ENCODE peak calls at places on chromosomes 16 and 17, in seven cellular contexts. V is lung, J is gastrocnemius medialis, G is upper lobe of left lung, A is GM23248, P is heart left ventricle, C is IMR-90. Z is an unnamed sample. For H3K4me1, the result is how much of the 10 kb centered on the place peaks cover.

GRCh38 chr17:81512984-81513668 is 527 bp upstream of the ACTG1 start:
- DNase-seq in V (peak), J (peak), C (peak), P (peak), A (peak), G (peak), Z (no peak)

GRCh38 chr17:57946798-57947358 is 8.3 kb downstream of the CUEDC1 start:
- DNase-seq in C (peak), V (peak), A (peak), J (no peak), P (peak), G (peak), Z (no peak)

GRCh38 chr17:17724991-17725852 is 44.0 kb downstream of the RAI1 start:
- DNase-seq in G (no peak), P (no peak), A (no peak), J (no peak), V (no peak), C (no peak), Z (no peak)

GRCh38 chr17:1577657-1578428 is 15.3 kb upstream of the PITPNA start:
- DNase-seq in J (peak), V (no peak), A (no peak), G (peak), P (peak), C (no peak), Z (no peak)

GRCh38 chr17:37131064-37131463 is 182.3 kb downstream of the AATF start:
- DNase-seq in J (no peak), V (no peak), G (no peak), A (no peak), C (peak), P (no peak), Z (no peak)

GRCh38 chr16:86330906-86331305 is 179.4 kb upstream of the FOXF1 start:
- DNase-seq in P (no peak), A (no peak), C (no peak), G (no peak), V (no peak), J (no peak), Z (no peak)

GRCh38 chr16:85610059-85610445 is 3.1 kb upstream of the GSE1 start:
- DNase-seq in C (no peak), G (no peak), V (no peak), A (no peak), P (no peak), J (no peak), Z (no peak)

GRCh38 chr16:22814330-22815105 is 556 bp downstream of the HS3ST2 start:
- DNase-seq in C (no peak), V (no peak), A (no peak), J (no peak), P (no peak), G (no peak), Z (no peak)

GRCh38 chr16:66970775-66971725 is 10.0 kb downstream of the CES3 start:
- DNase-seq in P (no peak), G (no peak), V (no peak), C (peak), A (peak), J (no peak), Z (no peak)

GRCh38 chr16:2752850-2753522 is 548 bp downstream of the SRRM2 start:
- DNase-seq in V (no peak), A (peak), J (peak), C (peak), P (peak), G (peak), Z (no peak)

GRCh38 chr17:48179071-48179945 is 71.7 kb downstream of the SNX11 start:
- DNase-seq in P (no peak), V (no peak), J (no peak), C (no peak), G (no peak), A (no peak), Z (no peak)

GRCh38 chr17:2024572-2025219 is 438 bp downstream of the RTN4RL1 start:
- DNase-seq in V (no peak), A (no peak), G (no peak), P (no peak), C (no peak), J (no peak), Z (no peak)

GRCh38 chr17:73288534-73289302 is 23.1 kb downstream of the CDC42EP4 start:
- DNase-seq in G (peak), P (peak), J (no peak), V (peak), A (no peak), C (no peak), Z (no peak)

GRCh38 chr16:57115504-57116182 is 23.3 kb downstream of the CPNE2 start:
- DNase-seq in J (no peak), P (peak), A (no peak), G (peak), V (no peak), C (peak), Z (no peak)

DNA sequence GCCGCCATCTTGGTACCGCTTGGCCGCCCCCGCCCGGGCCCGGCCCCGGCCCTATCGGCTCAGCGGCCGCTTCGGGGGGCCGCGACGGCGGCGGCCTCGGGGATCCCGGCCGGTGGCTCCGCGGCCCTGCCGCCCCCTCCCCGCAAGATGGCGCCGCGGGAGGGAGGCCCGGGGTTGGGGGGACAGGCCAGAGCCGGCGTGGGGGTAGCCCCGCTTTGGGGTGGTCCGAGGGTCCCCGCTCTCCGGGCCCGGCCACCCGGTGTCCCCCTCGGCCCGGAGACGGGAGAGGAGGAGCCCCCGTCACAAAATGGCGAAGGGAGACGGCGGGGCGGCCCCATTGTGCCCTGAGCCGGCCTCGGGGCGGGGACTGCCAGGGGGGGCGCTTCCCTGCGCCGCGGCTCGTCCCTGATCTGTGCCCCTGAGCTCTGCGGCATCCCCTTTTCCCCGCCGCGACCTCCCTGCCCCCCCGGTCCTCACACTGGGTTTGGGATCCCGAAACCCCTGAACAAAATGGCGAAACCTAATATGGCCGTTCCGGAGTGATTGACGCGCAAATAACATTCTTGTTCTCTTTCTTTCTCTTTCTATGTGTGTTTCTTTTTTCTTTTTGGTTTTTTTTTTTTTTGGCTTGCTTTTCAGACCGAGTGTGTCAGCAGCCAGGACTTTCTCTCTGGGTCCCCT is 978 bp downstream of the HAPSTR1 start:
- DNase-seq in P (peak), C (no peak), V (peak), A (peak), G (no peak), J (no peak), Z (no peak)
- H3K27ac ChIP-seq in P (peak), C (peak), V (peak), A (peak), G (peak), J (peak), Z (peak)

GRCh38 chr16:14307623-14308356 is 236.7 kb downstream of the MRTFB start:
- DNase-seq in J (peak), V (no peak), P (peak), G (no peak), C (no peak), A (peak), Z (no peak)

GRCh38 chr16:14309001-14309886 is 238.1 kb downstream of the MRTFB start:
- DNase-seq in V (no peak), C (peak), G (no peak), A (peak), P (no peak), J (no peak), Z (no peak)

GRCh38 chr16:14308357-14308723 is 237.2 kb downstream of the MRTFB start:
- DNase-seq in C (no peak), P (no peak), G (no peak), A (peak), V (no peak), J (no peak), Z (no peak)

GRCh38 chr16:14309906-14310305 is 238.8 kb downstream of the MRTFB start:
- DNase-seq in P (no peak), V (no peak), G (no peak), C (peak), A (peak), J (no peak), Z (no peak)

DNA sequence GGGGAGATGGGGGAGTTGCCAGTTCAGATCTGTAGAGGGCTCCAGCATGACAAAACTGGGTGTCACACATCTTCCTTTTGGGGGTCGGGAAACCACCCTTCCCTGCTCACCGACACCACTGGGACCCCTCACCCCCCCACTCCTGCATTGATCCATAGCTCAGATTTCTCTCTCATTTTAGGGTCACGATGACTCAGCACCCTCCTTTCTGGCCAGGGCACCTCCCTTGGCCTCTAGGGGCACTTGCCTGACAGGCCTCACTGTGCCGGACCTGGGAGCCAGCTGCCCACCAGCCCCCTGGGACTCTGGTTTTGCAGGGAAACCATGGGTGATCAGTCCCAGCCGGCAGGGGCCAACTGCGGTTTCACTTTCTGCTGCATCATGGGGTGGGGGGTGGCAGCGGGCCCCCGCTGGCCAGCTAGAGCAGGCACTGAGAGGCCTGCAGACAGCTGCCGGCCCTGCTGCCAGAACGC is 239.4 kb downstream of the MRTFB start:
- DNase-seq in C (peak), V (no peak), J (no peak), G (no peak), P (no peak), A (peak), Z (no peak)
- H3K4me1 ChIP-seq in C (under half), V (under half), J (half or more), G (under half), P (under half), A (half or more), Z (under half)

GRCh38 chr16:4787627-4788482 is at the start of gene SEPTIN12:
- DNase-seq in G (no peak), J (no peak), C (no peak), A (no peak), V (no peak), P (no peak), Z (no peak)
- H3K27ac ChIP-seq in G (no peak), J (no peak), C (no peak), A (no peak), V (no peak), P (no peak), Z (no peak)

DNA sequence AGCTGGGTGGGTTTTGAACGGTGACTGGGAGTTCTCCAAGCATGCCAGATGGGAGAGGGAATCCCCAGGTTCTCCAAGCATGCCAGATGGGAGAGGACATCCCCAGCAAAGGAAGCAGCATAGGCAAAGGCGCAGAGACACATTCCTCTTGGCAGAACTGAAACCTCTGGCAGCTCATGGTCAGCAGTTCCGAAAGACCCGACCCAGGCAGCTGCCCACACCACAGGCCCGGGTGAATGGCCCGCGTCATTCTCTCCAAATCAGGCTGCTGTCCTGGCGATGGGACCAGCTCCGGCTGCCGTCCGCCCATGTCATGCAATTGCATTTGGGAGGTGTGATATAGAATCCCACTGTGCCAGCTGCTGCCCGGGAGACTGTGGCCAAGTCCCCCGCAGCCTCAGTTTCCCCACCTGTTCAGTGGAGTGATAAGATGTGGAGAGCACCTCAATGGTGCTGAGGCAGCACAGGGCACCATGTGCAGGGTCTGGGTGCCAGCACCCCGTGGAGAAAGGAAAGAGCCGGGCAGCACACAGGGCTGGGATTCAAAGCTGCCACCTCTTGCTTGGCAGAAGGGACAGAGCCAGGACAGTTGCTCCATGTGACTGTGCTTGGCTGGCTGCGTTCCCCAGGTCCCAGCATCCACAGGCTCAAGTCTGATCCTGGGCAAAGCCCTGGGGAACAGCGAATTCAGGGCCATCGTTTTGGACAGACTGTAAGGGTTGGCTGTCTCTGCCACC is 8.2 kb downstream of the ZNF469 start:
- DNase-seq in V (no peak), C (no peak), G (no peak), J (peak), A (no peak), P (peak), Z (no peak)
- H3K4me1 ChIP-seq in V (under half), C (under half), G (under half), J (under half), A (under half), P (under half), Z (under half)